ENCODE peak calls at places on chromosome 21, in nine cellular contexts. M, G, H, O, W, V, K, P and F are unnamed samples.

GRCh38 chr21:25359724-25360123 is 247.6 kb downstream of the MRPL39 start:
- DNase-seq in O (no peak), W (no peak), G (peak), V (peak), K (no peak), M (no peak), H (no peak), P (no peak), F (no peak)

GRCh38 chr21:34762761-34763160 is 94.0 kb downstream of the CLIC6 start:
- DNase-seq in K (no peak), G (peak), O (no peak), P (no peak), V (peak), W (no peak), M (no peak), H (peak), F (peak)

GRCh38 chr21:15005391-15005790 is 59.4 kb downstream of the NRIP1 start:
- DNase-seq in P (no peak), V (peak), G (no peak), O (no peak), H (no peak), K (no peak), M (no peak), W (no peak), F (peak)

GRCh38 chr21:39452965-39453332 is 1.2 kb downstream of the SH3BGR start:
- DNase-seq in H (no peak), W (no peak), O (no peak), M (no peak), K (no peak), V (no peak), G (no peak), P (no peak), F (no peak)

GRCh38 chr21:25563399-25564116 is 43.7 kb downstream of the MRPL39 start:
- DNase-seq in H (no peak), K (no peak), V (peak), O (no peak), M (no peak), P (peak), W (no peak), G (no peak), F (peak)

GRCh38 chr21:35212393-35213127 is 163.5 kb upstream of the RUNX1 start:
- DNase-seq in P (no peak), G (peak), V (peak), H (no peak), M (no peak), K (no peak), O (no peak), W (no peak), F (no peak)

GRCh38 chr21:17250651-17251294 is 262.1 kb upstream of the CXADR start:
- DNase-seq in M (no peak), P (no peak), K (no peak), G (peak), O (no peak), W (no peak), H (no peak), V (peak), F (no peak)

GRCh38 chr21:46060596-46061061 is 37.3 kb upstream of the COL6A2 start:
- DNase-seq in M (peak), H (peak), O (peak), V (peak), P (peak), G (peak), W (no peak), K (no peak), F (peak)

GRCh38 chr21:33109574-33110339 is 39.8 kb downstream of the OLIG1 start:
- DNase-seq in W (no peak), O (no peak), H (no peak), P (no peak), K (no peak), V (no peak), M (no peak), G (no peak), F (no peak)

GRCh38 chr21:27212444-27212843 is 245.6 kb upstream of the ADAMTS5 start:
- DNase-seq in O (no peak), M (no peak), H (no peak), P (no peak), G (no peak), K (no peak), W (no peak), V (no peak), F (no peak)

GRCh38 chr21:32779983-32780382 is 8.4 kb upstream of the PAXBP1 start:
- DNase-seq in G (no peak), K (no peak), O (no peak), V (no peak), P (peak), H (no peak), M (no peak), W (no peak), F (no peak)

GRCh38 chr21:33231526-33231925 is 1.8 kb downstream of the IFNAR2 start:
- DNase-seq in O (no peak), P (peak), V (no peak), G (no peak), M (no peak), K (no peak), H (no peak), W (no peak), F (no peak)

GRCh38 chr21:15771311-15771710 is 41.5 kb downstream of the USP25 start:
- DNase-seq in P (no peak), O (no peak), H (no peak), M (no peak), W (no peak), G (no peak), V (no peak), K (no peak), F (no peak)

GRCh38 chr21:16913010-16913409 is 599.8 kb upstream of the CXADR start:
- DNase-seq in M (peak), G (peak), K (no peak), V (no peak), P (no peak), H (no peak), O (no peak), W (no peak), F (no peak)

GRCh38 chr21:16002872-16003466 is 273.2 kb downstream of the USP25 start:
- DNase-seq in H (no peak), O (no peak), M (peak), K (no peak), W (no peak), P (no peak), V (peak), G (peak), F (peak)

GRCh38 chr21:29164330-29164942 is 34.0 kb downstream of the MAP3K7CL start:
- DNase-seq in W (no peak), H (no peak), V (peak), P (peak), M (peak), G (peak), O (no peak), K (no peak), F (peak)

GRCh38 chr21:39776589-39776988 is 31.6 kb downstream of the IGSF5 start:
- DNase-seq in M (no peak), V (no peak), H (no peak), P (no peak), K (no peak), O (no peak), W (no peak), G (no peak), F (peak)

GRCh38 chr21:15367061-15367626 is 302.3 kb upstream of the NRIP1 start:
- DNase-seq in W (no peak), O (no peak), M (no peak), P (no peak), G (peak), H (no peak), K (no peak), V (no peak), F (no peak)

GRCh38 chr21:19832551-19832950 is 1165.7 kb upstream of the NCAM2 start:
- DNase-seq in K (no peak), H (no peak), G (no peak), P (no peak), W (no peak), O (no peak), V (no peak), M (no peak), F (no peak)

GRCh38 chr21:19510653-19511052 is 1107.1 kb upstream of the TMPRSS15 start:
- DNase-seq in W (no peak), K (no peak), M (no peak), V (no peak), G (no peak), H (no peak), P (no peak), O (no peak), F (no peak)

GRCh38 chr21:21199342-21200102 is 201.3 kb downstream of the NCAM2 start:
- DNase-seq in G (peak), V (no peak), M (no peak), W (no peak), O (no peak), P (no peak), K (no peak), H (no peak), F (no peak)

GRCh38 chr21:37503848-37504467 is 137.4 kb downstream of the DYRK1A start:
- DNase-seq in H (peak), M (no peak), G (peak), W (no peak), P (no peak), K (no peak), V (peak), O (no peak), F (peak)

GRCh38 chr21:37496972-37497371 is 130.4 kb downstream of the DYRK1A start:
- DNase-seq in M (no peak), G (peak), V (peak), H (no peak), O (no peak), W (no peak), P (no peak), K (no peak), F (peak)

GRCh38 chr21:37502947-37503346 is 136.4 kb downstream of the DYRK1A start:
- DNase-seq in V (no peak), H (no peak), M (no peak), P (no peak), G (no peak), W (no peak), O (no peak), K (no peak), F (no peak)

DNA sequence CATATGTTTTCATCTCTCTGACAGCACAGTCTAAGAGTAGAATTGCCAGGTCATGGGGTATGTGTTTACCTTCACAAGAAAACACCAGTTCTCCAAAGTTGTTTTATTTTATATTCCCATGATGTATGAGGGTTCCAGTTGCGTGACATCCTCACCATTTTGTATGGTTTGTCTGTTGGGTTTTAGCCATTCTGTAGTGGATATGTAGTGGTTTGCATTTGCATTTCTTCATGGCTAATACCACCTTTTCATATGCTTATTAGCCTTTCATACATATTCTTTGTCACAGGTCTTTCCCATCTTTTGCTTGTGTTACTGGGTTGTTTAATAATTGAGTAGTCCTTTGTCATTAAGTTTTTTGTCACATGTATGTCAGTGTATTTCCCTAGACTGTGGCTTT is 132.1 kb downstream of the DYRK1A start:
- DNase-seq in K (no peak), W (no peak), H (no peak), G (no peak), V (no peak), P (no peak), O (no peak), M (no peak), F (no peak)
- H3K4me3 ChIP-seq in K (no peak), W (no peak), H (no peak), G (no peak), V (no peak), P (no peak), O (no peak), M (no peak), F (no peak)

GRCh38 chr21:42639646-42640152 is 13.7 kb upstream of the PDE9A start:
- DNase-seq in K (no peak), P (no peak), O (no peak), G (no peak), W (no peak), M (no peak), H (no peak), V (no peak), F (no peak)
- TF ChIP-seq CTCF in K (no peak), P (no peak), O (no peak), G (no peak), W (no peak), M (no peak), H (no peak), V (no peak), F (no peak)

GRCh38 chr21:37915941-37916794 is at the start of gene KCNJ6:
- DNase-seq in H (no peak), G (peak), K (no peak), P (no peak), M (peak), V (peak), O (no peak), W (no peak), F (peak)

GRCh38 chr21:37914211-37914900 is 1.9 kb downstream of the KCNJ6 start:
- DNase-seq in P (peak), M (no peak), G (no peak), K (no peak), H (no peak), W (no peak), O (no peak), V (peak), F (peak)

GRCh38 chr21:37915516-37915915 is 741 bp downstream of the KCNJ6 start:
- DNase-seq in G (no peak), K (no peak), V (no peak), W (no peak), P (no peak), H (no peak), O (no peak), M (no peak), F (peak)

GRCh38 chr21:37917612-37918011 is 1.4 kb upstream of the KCNJ6 start:
- DNase-seq in V (peak), O (no peak), G (peak), H (peak), P (no peak), W (no peak), K (no peak), M (peak), F (peak)

GRCh38 chr21:37916795-37917142 is 512 bp upstream of the KCNJ6 start:
- DNase-seq in O (no peak), M (peak), W (no peak), V (no peak), K (no peak), G (no peak), P (no peak), H (no peak), F (no peak)
- H3K4me3 ChIP-seq in O (no peak), M (peak), W (no peak), V (peak), K (peak), G (no peak), P (no peak), H (peak), F (peak)

DNA sequence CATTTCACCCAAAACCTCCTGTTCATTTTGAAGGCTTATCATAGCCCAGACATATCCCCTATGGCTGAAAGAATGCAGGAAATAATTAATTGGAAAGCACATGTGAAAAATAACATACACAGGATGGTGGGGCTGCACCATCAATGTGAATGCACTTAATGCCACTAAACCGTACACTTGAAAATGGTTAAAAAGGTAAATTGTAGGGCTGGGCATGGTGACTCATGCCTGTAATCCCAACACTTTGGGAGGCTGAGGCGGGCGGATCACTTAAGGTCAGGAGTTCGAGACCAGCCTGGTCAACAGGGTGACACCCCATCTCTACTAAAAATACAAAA is 98.7 kb upstream of the BACE2 start:
- DNase-seq in K (no peak), V (no peak), H (no peak), O (no peak), G (no peak), M (no peak), W (no peak), P (no peak), F (no peak)
- TF ChIP-seq CTCF in K (no peak), V (no peak), H (no peak), O (no peak), G (no peak), M (no peak), W (no peak), P (no peak), F (no peak)

DNA sequence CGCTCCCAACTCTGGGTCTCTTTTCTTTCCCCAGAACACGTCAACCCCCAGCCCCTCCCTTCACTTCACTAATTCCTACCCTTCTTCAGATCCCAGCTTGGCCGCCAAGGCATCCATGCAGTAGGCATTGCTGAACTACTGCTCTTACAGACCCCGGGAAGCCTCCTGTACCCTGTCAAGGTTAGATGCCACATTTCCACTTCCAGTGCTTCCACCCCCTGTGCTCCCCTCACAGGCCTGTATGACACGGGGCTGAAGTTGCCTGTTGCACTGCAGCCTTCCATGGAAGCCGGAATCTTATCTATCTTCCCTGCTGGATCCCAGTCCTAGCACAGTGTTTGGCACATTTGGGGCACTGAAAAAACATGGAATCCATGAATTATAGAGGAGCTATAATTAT is 99.0 kb upstream of the SOD1 start:
- DNase-seq in K (no peak), O (no peak), M (no peak), G (no peak), V (no peak), W (no peak), P (no peak), H (no peak), F (no peak)
- H3K4me3 ChIP-seq in K (no peak), O (no peak), M (no peak), G (no peak), V (no peak), W (no peak), P (no peak), H (no peak), F (no peak)

GRCh38 chr21:23858878-23859277 is 1748.4 kb downstream of the MRPL39 start:
- DNase-seq in W (no peak), V (no peak), M (no peak), O (no peak), P (no peak), G (no peak), H (no peak), K (no peak), F (no peak)

DNA sequence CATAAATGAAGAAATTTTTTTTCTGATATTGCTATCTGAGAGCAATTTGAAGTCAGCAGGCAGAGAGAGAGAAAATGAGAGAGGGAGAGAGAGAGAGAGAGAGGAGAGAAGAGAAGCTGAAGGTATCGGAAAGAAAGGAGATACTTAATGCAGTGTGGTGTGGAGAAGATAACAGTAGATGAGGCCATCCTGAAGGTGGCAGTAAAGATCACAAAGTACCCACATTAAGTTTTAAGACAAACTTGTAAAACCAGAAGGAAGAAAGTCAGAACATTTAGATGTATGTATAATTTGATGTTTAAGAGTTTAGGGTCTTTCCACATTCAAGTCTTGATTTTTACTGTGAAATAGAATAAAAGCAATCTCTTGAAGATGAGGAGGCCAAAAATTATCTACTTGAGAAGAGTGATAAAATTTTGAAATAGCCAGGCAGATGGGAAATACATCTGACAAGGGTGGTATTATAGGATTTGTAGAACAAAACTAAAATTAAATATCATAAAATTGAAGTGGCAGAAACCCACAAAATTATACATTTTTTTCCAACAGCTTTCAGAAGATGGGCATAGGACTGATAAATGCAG is 1753.4 kb downstream of the MRPL39 start:
- DNase-seq in O (no peak), K (no peak), W (no peak), P (peak), M (peak), V (peak), G (peak), H (peak), F (no peak)
- TF ChIP-seq CTCF in O (peak), K (no peak), W (peak), P (peak), M (no peak), V (peak), G (peak), H (peak), F (no peak)

GRCh38 chr21:44704636-44705001 is 6.8 kb downstream of the TSPEAR start:
- DNase-seq in M (no peak), H (no peak), K (no peak), P (no peak), V (no peak), G (no peak), O (no peak), W (peak), F (no peak)
- H3K4me3 ChIP-seq in M (no peak), H (no peak), K (no peak), P (no peak), V (no peak), G (no peak), O (no peak), W (no peak), F (no peak)

DNA sequence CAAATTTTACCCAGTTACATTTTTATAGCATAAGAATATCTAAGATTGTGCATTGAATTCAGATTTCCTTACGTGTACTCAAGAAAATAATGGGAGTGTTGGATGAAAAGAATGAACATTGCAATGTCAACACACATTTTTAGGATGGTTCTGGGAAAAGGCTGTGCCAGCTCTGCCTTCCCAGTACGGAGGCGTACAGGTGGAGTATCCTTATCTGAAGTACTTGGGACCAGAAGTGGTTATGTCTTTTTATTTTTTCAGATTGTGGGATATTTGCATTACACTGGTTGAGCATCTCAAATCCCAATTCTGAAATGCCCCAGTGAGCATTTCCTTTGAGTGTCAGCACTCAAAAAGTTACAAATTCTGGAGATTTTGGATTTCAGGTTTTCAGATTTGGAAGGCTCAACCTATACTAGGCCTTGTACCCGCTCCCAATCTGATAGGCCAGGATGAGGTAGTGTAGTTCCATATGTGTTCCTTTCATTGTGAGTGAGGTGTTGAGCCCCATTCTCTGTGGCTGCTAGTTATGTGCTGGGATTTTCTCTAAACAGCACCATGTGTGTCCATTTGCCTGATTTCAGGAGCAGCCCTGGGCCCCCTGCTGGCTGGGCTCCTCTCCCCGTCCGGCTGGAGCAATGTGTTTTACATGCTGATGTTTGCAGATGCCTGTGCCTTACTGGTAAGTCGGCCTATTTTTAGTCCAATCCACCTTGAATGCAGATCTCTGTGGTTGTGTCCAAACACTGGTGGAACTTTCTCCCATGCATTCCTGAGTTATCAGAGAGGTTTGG is 60.8 kb downstream of the SLC37A1 start:
- DNase-seq in W (no peak), K (no peak), O (peak), P (no peak), H (no peak), G (peak), V (peak), M (no peak), F (peak)
- TF ChIP-seq CTCF in W (no peak), K (no peak), O (no peak), P (no peak), H (peak), G (peak), V (peak), M (no peak), F (peak)

DNA sequence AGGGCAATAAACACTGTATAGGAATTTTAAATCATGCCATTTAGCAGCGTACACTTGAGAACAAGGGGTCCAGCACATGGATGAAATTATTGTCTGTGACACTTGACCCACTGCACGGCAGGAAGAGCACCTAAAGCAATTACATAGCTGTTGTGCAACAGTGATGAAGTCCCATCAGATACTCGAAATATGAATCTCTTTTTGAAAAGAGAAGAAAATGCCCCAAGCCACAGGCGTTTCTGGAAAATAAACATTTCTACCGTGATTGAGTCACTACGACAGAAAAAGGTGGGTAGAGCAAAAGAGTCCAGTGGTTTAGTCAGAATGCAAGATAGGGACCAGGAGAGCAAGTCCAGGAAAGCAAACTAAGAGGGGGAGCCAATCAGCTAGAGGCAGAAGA is 6.5 kb downstream of the DSCAM start:
- DNase-seq in V (no peak), K (no peak), G (no peak), O (no peak), W (peak), H (no peak), P (no peak), M (no peak), F (no peak)
- H3K4me3 ChIP-seq in V (no peak), K (no peak), G (no peak), O (no peak), W (no peak), H (no peak), P (no peak), M (no peak), F (no peak)